ENCODE peak calls at places on chromosomes 11 and 22, in five cellular contexts. L is HCT116, E is GM12878, I is H1, W is HepG2. N is an unnamed sample.

GRCh38 chr11:82811369-82811768 is 77.7 kb upstream of the FAM181B start:
- DNase-seq in L (no peak), I (no peak), E (no peak), W (no peak), N (no peak)

GRCh38 chr22:42621505-42622002 is 6.9 kb upstream of the POLDIP3 start:
- DNase-seq in I (peak), E (no peak), L (peak), W (peak), N (peak)

GRCh38 chr11:9473408-9473807 is 12.6 kb downstream of the ZNF143 start:
- DNase-seq in I (no peak), E (no peak), L (no peak), W (no peak), N (no peak)

GRCh38 chr11:129423426-129423825 is 47.8 kb downstream of the BARX2 start:
- DNase-seq in I (no peak), E (no peak), L (no peak), W (peak), N (no peak)

GRCh38 chr11:67113231-67113721 is 5.8 kb upstream of the KDM2A start:
- DNase-seq in I (no peak), L (no peak), E (peak), W (no peak), N (no peak)

GRCh38 chr11:88421530-88421929 is 84.0 kb upstream of the CTSC start:
- DNase-seq in E (peak), L (no peak), W (no peak), I (no peak), N (no peak)

GRCh38 chr22:24106385-24107381 is 74.6 kb upstream of the SUSD2 start:
- DNase-seq in W (no peak), E (peak), I (peak), L (no peak), N (no peak)

GRCh38 chr11:8030526-8031247 is 43.5 kb downstream of the EIF3F start:
- DNase-seq in L (no peak), I (peak), W (no peak), E (no peak), N (no peak)

GRCh38 chr22:43343262-43343988 is at the start of gene SCUBE1:
- DNase-seq in I (peak), W (no peak), E (no peak), L (no peak), N (peak)

GRCh38 chr11:117941163-117941707 is 12.0 kb upstream of the TMPRSS13 start:
- DNase-seq in E (no peak), W (no peak), L (peak), I (no peak), N (no peak)

GRCh38 chr22:22520020-22520656 is at the start of gene ZNF280A:
- DNase-seq in I (no peak), L (peak), W (peak), E (no peak), N (peak)
- TF ChIP-seq JUND in I (no peak), L (no peak), W (no peak), E (no peak), N (no peak)

GRCh38 chr11:44613081-44613628 is 47.7 kb downstream of the CD82 start:
- DNase-seq in L (no peak), W (no peak), E (no peak), I (no peak), N (no peak)

GRCh38 chr11:44609783-44610155 is 44.3 kb downstream of the CD82 start:
- DNase-seq in E (no peak), W (no peak), I (no peak), L (no peak), N (no peak)

GRCh38 chr11:44611088-44611487 is 45.6 kb downstream of the CD82 start:
- DNase-seq in I (no peak), L (no peak), W (no peak), E (no peak), N (no peak)

GRCh38 chr11:44610556-44610955 is 45.1 kb downstream of the CD82 start:
- DNase-seq in I (no peak), W (no peak), E (no peak), L (no peak), N (no peak)

DNA sequence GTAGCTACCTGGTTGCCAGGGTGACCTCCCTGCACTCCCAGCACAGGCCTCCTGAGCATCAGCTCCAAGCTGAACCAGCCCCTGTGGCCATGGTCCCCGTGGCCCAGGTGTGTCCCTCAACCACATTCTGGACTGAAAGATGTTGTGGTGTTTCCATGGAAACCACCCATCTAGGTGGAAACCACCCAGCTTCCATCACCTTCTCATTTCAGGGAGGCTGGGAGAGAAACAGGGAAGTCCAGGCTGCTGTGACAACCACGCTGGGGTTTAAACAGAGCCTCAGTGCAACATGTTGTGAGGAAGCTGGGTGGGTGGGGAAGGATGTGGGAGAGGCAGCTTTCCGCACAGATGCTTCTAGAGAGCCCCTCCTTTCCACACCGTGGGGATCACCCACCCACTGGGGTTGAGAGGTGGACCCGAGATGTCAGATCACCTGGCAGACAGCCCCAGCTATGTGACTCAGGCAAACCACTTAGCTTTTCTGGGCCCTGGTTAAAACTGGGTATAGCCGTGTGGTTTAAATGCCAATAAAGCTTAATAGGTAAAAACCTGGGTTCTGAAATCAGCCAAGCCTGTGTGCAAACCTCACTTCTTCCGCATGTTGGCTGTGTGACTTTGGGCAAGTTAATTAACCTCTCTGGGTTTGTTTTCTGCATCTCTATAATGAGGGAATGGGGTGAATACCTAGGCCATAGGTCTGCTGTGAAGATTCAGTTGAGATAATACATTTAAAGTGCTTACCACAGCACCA is 46.4 kb downstream of the CD82 start:
- DNase-seq in L (no peak), I (no peak), E (peak), W (no peak), N (no peak)
- TF ChIP-seq JUND in L (no peak), I (no peak), E (no peak), W (no peak), N (no peak)

GRCh38 chr11:69003301-69003865 is 9.7 kb downstream of the MRGPRF start:
- DNase-seq in E (no peak), L (no peak), I (no peak), W (no peak), N (no peak)

GRCh38 chr11:69000831-69001245 is 12.2 kb downstream of the MRGPRF start:
- DNase-seq in E (no peak), W (peak), L (peak), I (no peak), N (peak)

GRCh38 chr11:69002743-69003231 is 10.3 kb downstream of the MRGPRF start:
- DNase-seq in I (no peak), L (no peak), E (no peak), W (no peak), N (no peak)

GRCh38 chr11:69001301-69002081 is 11.6 kb downstream of the MRGPRF start:
- DNase-seq in E (no peak), L (no peak), W (no peak), I (no peak), N (no peak)

GRCh38 chr11:69002101-69002742 is 10.8 kb downstream of the MRGPRF start:
- DNase-seq in I (no peak), E (no peak), W (no peak), L (no peak), N (no peak)
- TF ChIP-seq JUND in I (no peak), E (no peak), W (no peak), L (no peak), N (no peak)

GRCh38 chr11:61891331-61892084 is at the start of gene FADS3:
- DNase-seq in W (peak), I (peak), L (peak), E (no peak), N (peak)
- TF ChIP-seq JUND in W (no peak), I (no peak), L (no peak), E (no peak), N (no peak)

N was measured in T47D.